ENCODE peak calls at places on chromosomes 3 and 15, in five cellular contexts. L is GM10248, P is colonic mucosa, X is ovary, A is Caco-2. B is an unnamed sample.

GRCh38 chr3:126937533-126938432 is 45.1 kb upstream of the PLXNA1 start:
- DNase-seq in P (no peak), A (no peak), X (no peak), L (no peak), B (no peak)

GRCh38 chr3:141094851-141095545 is 43.9 kb downstream of the SPSB4 start:
- DNase-seq in A (no peak), X (peak), L (no peak), P (peak), B (no peak)

GRCh38 chr3:165697910-165698309 is 139.3 kb downstream of the BCHE start:
- DNase-seq in L (no peak), A (no peak), X (no peak), P (no peak), B (no peak)

GRCh38 chr3:125032100-125032643 is 23.6 kb downstream of the HEG1 start:
- DNase-seq in X (no peak), L (no peak), A (peak), P (no peak), B (no peak)

GRCh38 chr3:141308588-141309218 is 59.6 kb upstream of the ZBTB38 start:
- DNase-seq in A (peak), P (peak), X (peak), L (no peak), B (no peak)

GRCh38 chr3:41716391-41716910 is 245.5 kb downstream of the ULK4 start:
- DNase-seq in A (no peak), P (no peak), X (no peak), L (no peak), B (no peak)

GRCh38 chr15:74295800-74296199 is 59.7 kb downstream of the CCDC33 start:
- DNase-seq in P (no peak), X (no peak), L (no peak), A (no peak), B (no peak)

GRCh38 chr3:136938334-136938733 is 19.4 kb upstream of the IL20RB start:
- DNase-seq in X (no peak), A (no peak), P (no peak), L (no peak), B (no peak)

GRCh38 chr15:48021336-48022086 is 99.3 kb upstream of the SLC24A5 start:
- DNase-seq in P (no peak), L (no peak), A (no peak), X (no peak), B (no peak)

GRCh38 chr3:54830658-54831057 is 97.2 kb downstream of the LRTM1 start:
- DNase-seq in A (peak), X (no peak), L (peak), P (peak), B (peak)

GRCh38 chr3:147392083-147392916 is 14.0 kb downstream of the ZIC4 start:
- DNase-seq in A (no peak), P (no peak), X (no peak), L (no peak), B (no peak)

GRCh38 chr15:39110336-39110735 is 470.5 kb upstream of the THBS1 start:
- DNase-seq in L (no peak), X (no peak), A (no peak), P (no peak), B (no peak)

GRCh38 chr3:31250116-31250813 is 282.5 kb upstream of the STT3B start:
- DNase-seq in X (no peak), P (no peak), A (no peak), L (no peak), B (no peak)

GRCh38 chr3:50503504-50503903 is at the start of gene CACNA2D2:
- DNase-seq in P (peak), X (peak), L (no peak), A (peak), B (peak)

GRCh38 chr3:122794779-122795673 is at the start of gene SLC49A4:
- DNase-seq in P (peak), A (peak), X (peak), L (peak), B (peak)
- TF ChIP-seq CTCF in P (no peak), A (no peak), X (peak), L (no peak), B (no peak)

GRCh38 chr3:8094415-8094814 is 407.2 kb upstream of the LMCD1 start:
- DNase-seq in P (no peak), X (no peak), L (no peak), A (no peak), B (no peak)

GRCh38 chr3:8097690-8098089 is 403.9 kb upstream of the LMCD1 start:
- DNase-seq in L (no peak), A (no peak), X (no peak), P (no peak), B (no peak)

DNA sequence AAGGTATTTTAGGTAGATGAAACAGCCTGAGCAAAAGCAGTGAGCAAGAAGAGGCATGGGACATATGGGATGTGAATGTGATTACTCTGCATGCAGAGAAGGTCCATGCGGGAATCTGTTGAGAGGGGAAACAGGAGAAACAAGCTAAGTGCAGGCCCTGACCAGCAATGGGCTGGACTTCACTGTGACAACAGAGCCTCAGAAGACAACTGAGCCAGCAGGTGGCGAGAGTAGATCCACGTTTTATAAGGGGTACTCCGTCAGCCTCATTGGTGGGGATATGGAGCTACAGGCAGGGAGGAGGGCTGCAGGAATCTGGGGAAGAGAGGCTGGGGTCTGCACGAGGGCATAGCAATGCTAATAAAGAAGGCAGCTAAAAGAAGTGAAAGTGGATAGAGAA is 405.9 kb upstream of the LMCD1 start:
- DNase-seq in P (no peak), X (no peak), A (peak), L (no peak), B (no peak)
- TF ChIP-seq CTCF in P (no peak), X (no peak), A (peak), L (no peak), B (no peak)

DNA sequence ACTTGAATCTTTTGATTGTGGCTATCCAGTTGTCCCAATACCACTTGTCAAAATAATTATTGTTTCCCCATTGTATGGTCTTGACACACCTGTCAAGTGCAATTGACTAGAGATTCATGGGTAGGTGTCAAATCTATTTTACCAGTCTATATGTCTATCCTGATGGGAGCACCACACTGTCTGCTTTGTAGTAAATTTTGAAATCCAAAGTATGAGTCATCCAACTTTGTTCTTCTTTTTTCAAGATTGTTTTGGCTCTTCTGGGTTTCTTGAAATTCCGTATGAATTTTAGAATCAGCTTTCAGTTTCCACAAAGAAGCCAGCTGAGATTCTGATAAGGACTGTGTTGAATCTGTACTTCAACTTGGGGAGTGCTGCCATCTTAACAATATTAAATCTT is 71.9 kb downstream of the CSNK1G1 start:
- DNase-seq in X (no peak), P (no peak), A (no peak), L (no peak), B (no peak)
- TF ChIP-seq CTCF in X (no peak), P (no peak), A (no peak), L (no peak), B (no peak)

GRCh38 chr3:106208979-106209378 is 340.2 kb upstream of the CBLB start:
- DNase-seq in A (no peak), P (no peak), L (no peak), X (no peak), B (no peak)
- TF ChIP-seq CTCF in A (no peak), P (no peak), L (no peak), X (no peak), B (peak)

DNA sequence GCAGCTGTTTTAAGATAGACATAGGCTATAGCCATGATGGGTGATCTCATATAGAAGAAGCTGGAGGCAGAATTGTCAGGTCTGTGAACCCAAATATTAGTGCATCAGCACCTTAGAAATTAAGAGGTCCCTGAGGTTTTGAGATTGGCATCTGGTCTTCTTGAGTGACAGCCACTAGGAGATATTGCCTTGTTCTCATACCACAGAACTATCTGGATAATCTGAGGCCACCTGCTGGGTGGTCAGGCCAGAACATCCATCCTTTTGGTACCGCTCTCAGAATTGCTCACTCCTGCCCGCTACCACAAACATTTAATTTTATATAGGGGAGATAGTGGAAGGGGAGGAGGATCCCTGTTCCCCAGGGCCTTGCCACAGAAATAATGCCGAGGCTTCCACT is 210.6 kb upstream of the ZPLD1 start:
- DNase-seq in P (peak), X (no peak), A (peak), L (peak), B (peak)
- TF ChIP-seq CTCF in P (peak), X (no peak), A (peak), L (peak), B (peak)

DNA sequence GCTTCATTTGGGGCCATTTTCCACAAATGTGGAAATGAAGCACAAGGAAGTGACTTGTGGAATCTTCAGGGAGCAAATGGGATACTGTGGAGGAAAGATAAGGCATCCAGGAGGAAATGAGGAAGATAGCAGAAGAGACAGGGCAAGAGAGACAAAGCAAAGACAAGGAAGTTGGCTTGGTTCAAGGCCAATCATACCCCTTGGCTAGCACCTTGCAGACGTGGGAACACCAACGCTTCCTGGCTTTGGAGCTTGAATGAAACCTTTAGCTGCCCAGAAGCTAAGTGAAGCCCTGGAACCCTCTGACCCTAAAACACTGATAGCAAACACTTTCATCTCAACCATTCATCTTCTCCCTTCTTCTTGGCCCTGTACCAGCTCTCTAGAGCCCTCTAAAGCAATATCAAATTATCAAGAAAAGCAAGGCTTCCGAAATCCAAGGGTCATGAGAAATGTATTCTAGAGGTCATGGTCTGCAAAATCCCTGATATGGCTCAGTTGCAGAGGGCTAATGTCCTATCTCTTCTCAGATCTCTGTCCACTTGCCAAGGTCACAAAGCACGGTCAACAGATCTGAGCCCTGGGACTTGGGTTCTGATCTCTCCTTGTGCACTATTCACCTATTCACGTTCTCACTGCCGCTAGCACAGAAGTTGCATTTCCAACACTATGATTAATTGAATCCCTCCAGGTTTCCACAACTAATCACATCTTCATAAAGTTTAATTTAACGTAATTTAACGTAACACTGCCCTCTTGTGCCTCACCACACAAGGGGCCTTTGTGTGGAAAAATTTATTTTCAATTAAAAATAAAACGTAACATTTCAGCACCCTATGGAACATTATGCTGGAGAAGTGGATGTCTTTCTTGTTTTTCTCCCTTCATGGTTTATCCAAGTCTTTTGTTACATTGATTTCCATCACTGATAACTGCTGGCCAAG is 557.6 kb upstream of the ADAMTS9 start:
- DNase-seq in A (no peak), P (no peak), L (no peak), X (peak), B (no peak)
- TF ChIP-seq CTCF in A (no peak), P (peak), L (no peak), X (peak), B (no peak)

GRCh38 chr3:183497313-183497712 is 58.2 kb downstream of the KLHL6 start:
- DNase-seq in L (no peak), A (no peak), P (no peak), X (no peak), B (no peak)

GRCh38 chr3:183500981-183501704 is 54.4 kb downstream of the KLHL6 start:
- DNase-seq in A (no peak), L (no peak), P (no peak), X (no peak), B (no peak)

GRCh38 chr3:183502237-183502636 is 53.3 kb downstream of the KLHL6 start:
- DNase-seq in X (no peak), L (no peak), P (no peak), A (no peak), B (no peak)

GRCh38 chr3:183500349-183500748 is 55.2 kb downstream of the KLHL6 start:
- DNase-seq in P (no peak), X (no peak), A (no peak), L (no peak), B (no peak)

DNA sequence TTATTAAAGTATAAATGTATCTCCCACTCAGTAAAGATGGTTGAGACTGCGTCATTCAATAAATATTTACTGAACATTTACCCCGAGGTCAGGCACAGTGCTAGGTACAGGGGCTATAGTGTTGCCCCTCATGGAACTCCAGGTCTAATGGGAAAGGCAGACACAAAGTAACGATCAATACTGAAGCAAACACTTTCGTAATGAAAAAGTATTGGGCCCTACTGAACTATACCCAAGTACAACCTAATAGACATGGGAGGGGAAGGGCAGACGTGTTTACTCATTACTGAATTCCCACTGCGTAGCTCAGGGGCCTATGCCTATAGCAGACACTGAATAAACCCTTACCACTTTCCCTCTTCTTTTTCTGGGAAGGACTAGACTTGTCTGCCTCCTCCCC is 56.9 kb downstream of the KLHL6 start:
- DNase-seq in P (no peak), X (no peak), A (no peak), L (no peak), B (no peak)
- TF ChIP-seq CTCF in P (no peak), X (no peak), A (no peak), L (no peak), B (no peak)

DNA sequence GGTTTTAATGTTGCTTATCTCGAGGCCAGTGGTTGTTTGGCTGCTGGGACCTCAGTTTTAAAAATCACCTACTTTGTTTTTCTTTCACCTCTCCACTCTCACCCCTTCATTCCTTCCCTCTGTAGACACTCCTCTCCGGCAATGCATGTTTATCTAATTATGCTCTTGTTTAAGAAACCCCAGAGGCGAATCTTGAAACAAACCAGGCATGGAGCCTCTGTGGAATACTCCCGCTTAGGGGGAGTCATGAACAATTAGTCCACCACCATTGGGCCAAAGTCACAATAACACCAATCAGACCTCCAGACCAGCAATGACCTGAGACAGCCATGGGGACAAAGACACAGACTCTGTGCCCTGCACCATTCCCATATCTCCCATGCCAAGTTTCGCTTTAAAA is 53.3 kb downstream of the EFCAB12 start:
- DNase-seq in P (no peak), X (no peak), A (no peak), L (no peak), B (no peak)
- TF ChIP-seq CTCF in P (no peak), X (no peak), A (no peak), L (no peak), B (no peak)

GRCh38 chr15:100873029-100873677 is 6.5 kb upstream of the ALDH1A3 start:
- DNase-seq in A (peak), X (no peak), L (peak), P (peak), B (peak)

GRCh38 chr15:100866386-100867330 is 13.0 kb upstream of the ALDH1A3 start:
- DNase-seq in A (no peak), L (no peak), P (no peak), X (no peak), B (no peak)

GRCh38 chr15:100867476-100867875 is 12.2 kb upstream of the ALDH1A3 start:
- DNase-seq in L (no peak), P (no peak), X (no peak), A (no peak), B (no peak)

GRCh38 chr15:100863406-100864198 is 16.0 kb upstream of the ALDH1A3 start:
- DNase-seq in L (no peak), X (no peak), A (no peak), P (peak), B (no peak)

DNA sequence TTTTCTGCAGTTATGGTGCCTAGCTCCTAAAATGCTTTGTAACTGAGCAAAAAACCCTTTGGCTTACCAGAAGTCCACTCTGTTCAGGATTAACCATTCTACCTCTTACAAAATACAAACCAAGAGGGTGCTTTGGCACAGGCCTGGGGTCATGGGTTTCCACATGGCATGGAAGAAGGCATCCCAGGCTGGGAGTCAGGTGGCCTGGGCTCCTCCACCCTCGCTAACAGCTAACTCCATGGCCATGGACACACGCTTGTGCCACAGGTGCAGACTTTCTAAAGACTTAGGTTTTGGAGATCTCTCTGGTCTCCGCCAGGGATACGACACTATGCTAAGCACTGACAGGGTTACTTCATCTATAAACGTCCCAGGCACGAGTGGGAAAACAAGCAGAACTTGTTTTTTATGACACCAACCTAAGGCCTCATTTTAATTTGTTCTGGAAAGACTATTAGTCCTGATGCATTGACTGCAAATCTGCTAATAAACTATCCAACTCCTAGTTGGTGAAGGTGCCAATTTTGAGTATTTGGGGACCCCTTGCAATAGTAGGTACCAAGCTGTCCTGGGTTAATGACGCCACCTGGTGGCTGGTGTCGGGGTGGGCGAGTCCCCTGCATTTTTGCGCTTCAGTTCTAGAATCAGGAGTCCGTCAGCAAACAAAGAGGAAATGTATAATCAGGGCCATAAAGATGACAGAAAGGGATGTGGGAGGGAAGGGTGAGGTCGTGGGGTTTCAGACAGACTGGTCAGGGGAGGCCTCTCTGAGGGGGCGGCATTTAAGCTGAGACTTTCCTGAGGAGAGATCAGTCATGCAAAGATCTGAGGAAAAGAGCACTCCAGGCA is 10.3 kb upstream of the ALDH1A3 start:
- DNase-seq in X (no peak), P (no peak), A (peak), L (no peak), B (no peak)
- TF ChIP-seq CTCF in X (no peak), P (peak), A (peak), L (no peak), B (peak)

DNA sequence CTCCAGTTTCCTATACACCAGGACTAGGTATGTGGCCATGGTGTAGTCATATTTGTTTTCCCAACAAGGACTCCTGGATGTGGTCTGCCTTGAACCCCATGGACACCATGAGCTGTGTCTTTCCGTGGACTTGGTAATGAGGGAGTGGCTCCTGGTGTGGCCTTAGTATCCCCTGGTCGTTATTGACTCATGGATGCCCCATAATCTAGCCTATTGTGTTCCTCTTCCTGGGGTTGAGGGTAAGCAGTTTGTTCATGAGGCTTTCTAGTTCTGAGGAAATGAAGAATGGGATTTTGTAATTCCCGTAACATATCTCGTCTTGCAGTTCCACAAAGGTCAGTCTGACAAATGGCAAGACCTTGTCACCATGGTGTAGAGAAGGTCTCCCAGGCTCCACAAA is 22.5 kb downstream of the RAB7A start:
- DNase-seq in P (no peak), X (no peak), A (no peak), L (no peak), B (no peak)
- TF ChIP-seq CTCF in P (no peak), X (no peak), A (no peak), L (no peak), B (no peak)